ENCODE peak calls at places on chromosomes 11 and 22, in seven cellular contexts. One of them, this sample, is unnamed.

GRCh38 chr22:28143961-28144745 is 225.1 kb upstream of the PITPNB start:
- DNase-seq in NCI-H2081: no peak
- DNase-seq in brain microvascular endothelial cell: no peak
- DNase-seq in effector CD4-positive, alpha-beta T cell: no peak
- DNase-seq in DMS 273 treated with DMSO at 0.1 percent for 48 hours: no peak
- DNase-seq in A549: no peak
- DNase-seq in activated CD4-positive, CD25-positive, alpha-beta regulatory T cell treated with anti-CD3 and anti-CD28 coated beads, Interleukin-2, amount 50 U/mL, for 72 hours: no peak
- DNase-seq in this sample: no peak

GRCh38 chr11:13837286-13837685 is 125.2 kb upstream of the SPON1 start:
- DNase-seq in DMS 273 treated with DMSO at 0.1 percent for 48 hours: no peak
- DNase-seq in brain microvascular endothelial cell: no peak
- DNase-seq in NCI-H2081: no peak
- DNase-seq in effector CD4-positive, alpha-beta T cell: no peak
- DNase-seq in activated CD4-positive, CD25-positive, alpha-beta regulatory T cell treated with anti-CD3 and anti-CD28 coated beads, Interleukin-2, amount 50 U/mL, for 72 hours: no peak
- DNase-seq in A549: no peak
- DNase-seq in this sample: no peak

GRCh38 chr11:69609351-69609750 is 31.6 kb upstream of the CCND1 start:
- DNase-seq in activated CD4-positive, CD25-positive, alpha-beta regulatory T cell treated with anti-CD3 and anti-CD28 coated beads, Interleukin-2, amount 50 U/mL, for 72 hours: no peak
- DNase-seq in brain microvascular endothelial cell: no peak
- DNase-seq in DMS 273 treated with DMSO at 0.1 percent for 48 hours: no peak
- DNase-seq in NCI-H2081: no peak
- DNase-seq in effector CD4-positive, alpha-beta T cell: no peak
- DNase-seq in A549: no peak
- DNase-seq in this sample: no peak

GRCh38 chr11:64742087-64742939 is 1.6 kb downstream of the RASGRP2 start:
- DNase-seq in A549: no peak
- DNase-seq in brain microvascular endothelial cell: no peak
- DNase-seq in DMS 273 treated with DMSO at 0.1 percent for 48 hours: no peak
- DNase-seq in effector CD4-positive, alpha-beta T cell: no peak
- DNase-seq in activated CD4-positive, CD25-positive, alpha-beta regulatory T cell treated with anti-CD3 and anti-CD28 coated beads, Interleukin-2, amount 50 U/mL, for 72 hours: no peak
- DNase-seq in NCI-H2081: no peak
- DNase-seq in this sample: peak

GRCh38 chr22:30872282-30873041 is 96.1 kb downstream of the MORC2 start:
- DNase-seq in activated CD4-positive, CD25-positive, alpha-beta regulatory T cell treated with anti-CD3 and anti-CD28 coated beads, Interleukin-2, amount 50 U/mL, for 72 hours: peak
- DNase-seq in brain microvascular endothelial cell: no peak
- DNase-seq in effector CD4-positive, alpha-beta T cell: no peak
- DNase-seq in NCI-H2081: no peak
- DNase-seq in DMS 273 treated with DMSO at 0.1 percent for 48 hours: no peak
- DNase-seq in A549: no peak
- DNase-seq in this sample: peak

GRCh38 chr11:17423533-17424310 is 35.3 kb upstream of the KCNJ11 start:
- DNase-seq in brain microvascular endothelial cell: no peak
- DNase-seq in NCI-H2081: no peak
- DNase-seq in activated CD4-positive, CD25-positive, alpha-beta regulatory T cell treated with anti-CD3 and anti-CD28 coated beads, Interleukin-2, amount 50 U/mL, for 72 hours: no peak
- DNase-seq in A549: peak
- DNase-seq in DMS 273 treated with DMSO at 0.1 percent for 48 hours: no peak
- DNase-seq in effector CD4-positive, alpha-beta T cell: no peak
- DNase-seq in this sample: peak

GRCh38 chr11:95358516-95359322 is 127.7 kb upstream of the SESN3 start:
- DNase-seq in effector CD4-positive, alpha-beta T cell: no peak
- DNase-seq in NCI-H2081: no peak
- DNase-seq in A549: peak
- DNase-seq in brain microvascular endothelial cell: no peak
- DNase-seq in DMS 273 treated with DMSO at 0.1 percent for 48 hours: peak
- DNase-seq in activated CD4-positive, CD25-positive, alpha-beta regulatory T cell treated with anti-CD3 and anti-CD28 coated beads, Interleukin-2, amount 50 U/mL, for 72 hours: no peak
- DNase-seq in this sample: no peak

GRCh38 chr11:120643254-120643653 is 131.7 kb downstream of the GRIK4 start:
- DNase-seq in A549: no peak
- DNase-seq in effector CD4-positive, alpha-beta T cell: no peak
- DNase-seq in brain microvascular endothelial cell: no peak
- DNase-seq in activated CD4-positive, CD25-positive, alpha-beta regulatory T cell treated with anti-CD3 and anti-CD28 coated beads, Interleukin-2, amount 50 U/mL, for 72 hours: no peak
- DNase-seq in DMS 273 treated with DMSO at 0.1 percent for 48 hours: no peak
- DNase-seq in NCI-H2081: no peak
- DNase-seq in this sample: no peak

GRCh38 chr11:353315-353857 is 15.9 kb upstream of the B4GALNT4 start:
- DNase-seq in NCI-H2081: no peak
- DNase-seq in DMS 273 treated with DMSO at 0.1 percent for 48 hours: no peak
- DNase-seq in activated CD4-positive, CD25-positive, alpha-beta regulatory T cell treated with anti-CD3 and anti-CD28 coated beads, Interleukin-2, amount 50 U/mL, for 72 hours: no peak
- DNase-seq in A549: peak
- DNase-seq in effector CD4-positive, alpha-beta T cell: no peak
- DNase-seq in brain microvascular endothelial cell: peak
- DNase-seq in this sample: peak

GRCh38 chr11:27921472-27921871 is 186.5 kb downstream of the KIF18A start:
- DNase-seq in NCI-H2081: no peak
- DNase-seq in brain microvascular endothelial cell: no peak
- DNase-seq in activated CD4-positive, CD25-positive, alpha-beta regulatory T cell treated with anti-CD3 and anti-CD28 coated beads, Interleukin-2, amount 50 U/mL, for 72 hours: no peak
- DNase-seq in DMS 273 treated with DMSO at 0.1 percent for 48 hours: no peak
- DNase-seq in A549: no peak
- DNase-seq in effector CD4-positive, alpha-beta T cell: no peak
- DNase-seq in this sample: no peak

GRCh38 chr11:106133529-106133928 is 56.1 kb downstream of the AASDHPPT start:
- DNase-seq in activated CD4-positive, CD25-positive, alpha-beta regulatory T cell treated with anti-CD3 and anti-CD28 coated beads, Interleukin-2, amount 50 U/mL, for 72 hours: no peak
- DNase-seq in brain microvascular endothelial cell: no peak
- DNase-seq in effector CD4-positive, alpha-beta T cell: no peak
- DNase-seq in DMS 273 treated with DMSO at 0.1 percent for 48 hours: no peak
- DNase-seq in NCI-H2081: no peak
- DNase-seq in A549: no peak
- DNase-seq in this sample: no peak

GRCh38 chr22:45671783-45672563 is at the start of gene ATXN10:
- DNase-seq in A549: peak
- DNase-seq in effector CD4-positive, alpha-beta T cell: peak
- DNase-seq in NCI-H2081: peak
- DNase-seq in activated CD4-positive, CD25-positive, alpha-beta regulatory T cell treated with anti-CD3 and anti-CD28 coated beads, Interleukin-2, amount 50 U/mL, for 72 hours: peak
- DNase-seq in brain microvascular endothelial cell: peak
- DNase-seq in DMS 273 treated with DMSO at 0.1 percent for 48 hours: no peak
- DNase-seq in this sample: peak

GRCh38 chr11:65695459-65696241 is 16.4 kb upstream of the KAT5 start:
- DNase-seq in effector CD4-positive, alpha-beta T cell: no peak
- DNase-seq in NCI-H2081: peak
- DNase-seq in brain microvascular endothelial cell: no peak
- DNase-seq in A549: no peak
- DNase-seq in activated CD4-positive, CD25-positive, alpha-beta regulatory T cell treated with anti-CD3 and anti-CD28 coated beads, Interleukin-2, amount 50 U/mL, for 72 hours: no peak
- DNase-seq in DMS 273 treated with DMSO at 0.1 percent for 48 hours: no peak
- DNase-seq in this sample: peak

GRCh38 chr11:104678408-104678807 is 219.9 kb downstream of the CASP12 start:
- DNase-seq in effector CD4-positive, alpha-beta T cell: no peak
- DNase-seq in activated CD4-positive, CD25-positive, alpha-beta regulatory T cell treated with anti-CD3 and anti-CD28 coated beads, Interleukin-2, amount 50 U/mL, for 72 hours: no peak
- DNase-seq in NCI-H2081: no peak
- DNase-seq in DMS 273 treated with DMSO at 0.1 percent for 48 hours: no peak
- DNase-seq in A549: no peak
- DNase-seq in brain microvascular endothelial cell: no peak
- DNase-seq in this sample: no peak

This sample was measured in pancreas.